ENCODE peak calls at places on chromosomes 6 and 20, in nine cellular contexts. C is stomach, V is MM.1S, P is fibroblast of mammary gland, F is GM12865, M is endodermal cell, Z is fibroblast of villous mesenchyme, Y is adrenal gland, A is thyroid gland. W is an unnamed sample.

GRCh38 chr6:168598251-168599117 is 157.5 kb downstream of the SMOC2 start:
- DNase-seq in P (no peak), Z (no peak), C (no peak), M (no peak), A (no peak), F (no peak), V (no peak), Y (no peak), W (no peak)

GRCh38 chr6:35771343-35771627 is 5.1 kb upstream of the CLPSL2 start:
- DNase-seq in Z (no peak), A (no peak), Y (no peak), P (no peak), V (no peak), F (no peak), C (no peak), M (no peak), W (no peak)

GRCh38 chr6:56058636-56059035 is 183.2 kb upstream of the BMP5 start:
- DNase-seq in Z (peak), C (no peak), Y (no peak), P (no peak), A (no peak), V (no peak), M (no peak), F (no peak), W (no peak)

GRCh38 chr20:32792316-32792715 is 27.4 kb upstream of the MAPRE1 start:
- DNase-seq in F (peak), A (no peak), V (no peak), Y (no peak), M (no peak), Z (peak), C (no peak), P (no peak), W (peak)

GRCh38 chr6:38233161-38233791 is 406.5 kb downstream of the BTBD9 start:
- DNase-seq in Z (no peak), C (no peak), V (no peak), F (no peak), M (no peak), P (peak), Y (peak), A (no peak), W (no peak)

GRCh38 chr6:127299522-127300240 is 33.0 kb downstream of the RNF146 start:
- DNase-seq in M (no peak), F (no peak), V (no peak), A (no peak), P (peak), C (no peak), Y (no peak), Z (peak), W (no peak)

GRCh38 chr6:125665415-125665814 is 84.0 kb upstream of the HEY2 start:
- DNase-seq in M (no peak), F (no peak), V (no peak), Y (no peak), P (no peak), Z (no peak), A (no peak), C (no peak), W (no peak)

GRCh38 chr6:142940487-142940886 is 4.5 kb downstream of the HIVEP2 start:
- DNase-seq in C (no peak), A (no peak), F (no peak), P (no peak), M (no peak), Y (no peak), Z (peak), V (no peak), W (no peak)

GRCh38 chr20:42161228-42161829 is 543.2 kb upstream of the CHD6 start:
- DNase-seq in Z (no peak), A (no peak), V (no peak), P (no peak), F (no peak), Y (no peak), M (peak), C (no peak), W (no peak)

GRCh38 chr20:15616626-15617025 is 956.6 kb downstream of the KIF16B start:
- DNase-seq in Z (no peak), C (no peak), A (no peak), M (no peak), P (no peak), V (no peak), Y (no peak), F (no peak), W (no peak)

GRCh38 chr6:108559884-108560462 is 744 bp upstream of the FOXO3 start:
- DNase-seq in F (no peak), A (peak), V (peak), C (peak), Y (peak), M (peak), P (peak), Z (peak), W (peak)

GRCh38 chr6:124947821-124948451 is 14.3 kb upstream of the RNF217 start:
- DNase-seq in P (peak), C (no peak), Y (no peak), M (no peak), Z (no peak), A (no peak), F (no peak), V (no peak), W (no peak)

GRCh38 chr6:147201885-147202515 is 2.2 kb upstream of the STXBP5 start:
- DNase-seq in Y (peak), V (no peak), P (peak), Z (peak), A (peak), F (peak), M (peak), C (no peak), W (peak)

GRCh38 chr6:26232950-26233607 is 131.9 kb upstream of the BTN3A2 start:
- DNase-seq in C (no peak), Z (peak), P (no peak), V (no peak), A (peak), Y (no peak), M (peak), F (peak), W (no peak)

GRCh38 chr6:78324213-78324612 is 543.1 kb upstream of the IRAK1BP1 start:
- DNase-seq in Z (peak), V (no peak), Y (no peak), C (no peak), M (no peak), A (no peak), F (no peak), P (peak), W (no peak)

GRCh38 chr6:160139420-160139851 is 17.8 kb downstream of the SLC22A1 start:
- DNase-seq in M (peak), F (no peak), Y (no peak), A (no peak), V (no peak), C (no peak), Z (peak), P (peak), W (no peak)

GRCh38 chr6:117326396-117326795 is 61.0 kb downstream of the VGLL2 start:
- DNase-seq in A (no peak), C (no peak), V (no peak), F (no peak), Y (no peak), P (peak), M (no peak), Z (no peak), W (no peak)

GRCh38 chr6:15481892-15482291 is 180.9 kb downstream of the DTNBP1 start:
- DNase-seq in C (no peak), Z (no peak), V (peak), Y (no peak), P (no peak), M (peak), A (no peak), F (peak), W (peak)

GRCh38 chr6:7587631-7588100 is 2.3 kb upstream of the SNRNP48 start:
- DNase-seq in A (no peak), F (no peak), M (no peak), C (no peak), P (peak), V (no peak), Y (no peak), Z (peak), W (no peak)

GRCh38 chr20:44017905-44018683 is 103.4 kb downstream of the TOX2 start:
- DNase-seq in M (no peak), F (no peak), Z (peak), Y (peak), A (peak), V (no peak), P (peak), C (peak), W (no peak)

GRCh38 chr6:37171970-37172812 is 2.2 kb downstream of the PIM1 start:
- DNase-seq in P (peak), Z (peak), F (peak), M (peak), C (peak), V (peak), Y (peak), A (peak), W (peak)

GRCh38 chr6:100185615-100186014 is 191.6 kb upstream of the MCHR2 start:
- DNase-seq in F (peak), C (no peak), Z (no peak), Y (no peak), A (no peak), P (no peak), M (no peak), V (peak), W (no peak)

GRCh38 chr6:159092631-159093030 is 47.8 kb upstream of the TAGAP start:
- DNase-seq in V (no peak), Z (peak), M (peak), F (no peak), C (no peak), Y (peak), P (no peak), A (no peak), W (no peak)

GRCh38 chr6:80690611-80691090 is 584.2 kb downstream of the BCKDHB start:
- DNase-seq in Z (peak), C (no peak), A (no peak), P (peak), V (no peak), F (no peak), M (no peak), Y (no peak), W (no peak)

GRCh38 chr6:77463308-77463880 is at the start of gene HTR1B:
- DNase-seq in V (no peak), Z (peak), Y (no peak), C (peak), P (no peak), A (no peak), F (no peak), M (peak), W (peak)

GRCh38 chr6:116872771-116873170 is 4.3 kb upstream of the RFX6 start:
- DNase-seq in V (no peak), P (no peak), M (no peak), A (no peak), C (no peak), F (no peak), Z (no peak), Y (no peak), W (no peak)

GRCh38 chr20:57652865-57653545 is 32.8 kb upstream of the ZBP1 start:
- DNase-seq in F (no peak), Y (no peak), M (no peak), V (no peak), P (no peak), A (no peak), Z (no peak), C (peak), W (peak)

GRCh38 chr6:109701201-109701600 is 10.1 kb downstream of the FIG4 start:
- DNase-seq in Y (no peak), V (no peak), Z (no peak), P (no peak), C (no peak), M (no peak), F (no peak), A (no peak), W (no peak)

GRCh38 chr6:42484261-42484660 is 32.5 kb upstream of the TRERF1 start:
- DNase-seq in C (no peak), Y (no peak), F (no peak), V (no peak), A (no peak), P (no peak), Z (no peak), M (no peak), W (no peak)

GRCh38 chr6:126172151-126172550 is 167.8 kb upstream of the CENPW start:
- DNase-seq in Z (no peak), V (no peak), Y (no peak), C (no peak), A (no peak), M (no peak), F (no peak), P (no peak), W (no peak)

GRCh38 chr20:60030471-60030870 is 72.2 kb downstream of the CDH26 start:
- DNase-seq in A (no peak), Y (no peak), F (no peak), C (no peak), Z (no peak), M (peak), V (no peak), P (no peak), W (no peak)

GRCh38 chr6:85096976-85097375 is 332.6 kb upstream of the TBX18 start:
- DNase-seq in Y (no peak), Z (no peak), P (no peak), F (no peak), M (no peak), C (no peak), A (no peak), V (no peak), W (no peak)

GRCh38 chr6:44701637-44702101 is 314.2 kb downstream of the CDC5L start:
- DNase-seq in A (no peak), Y (no peak), Z (no peak), V (no peak), F (no peak), P (peak), M (peak), C (no peak), W (no peak)

GRCh38 chr6:42148058-42148457 is 5.6 kb upstream of the C6orf132 start:
- DNase-seq in P (no peak), F (no peak), C (no peak), Y (no peak), Z (no peak), A (no peak), V (no peak), M (no peak), W (no peak)

GRCh38 chr20:33897313-33897912 is 86.3 kb downstream of the CHMP4B start:
- DNase-seq in M (peak), F (no peak), Y (no peak), C (no peak), Z (peak), V (no peak), P (no peak), A (no peak), W (no peak)
- TF ChIP-seq CTCF in M (peak), F (no peak), Y (no peak), C (no peak), Z (peak), V (no peak), P (no peak), A (no peak), W (no peak)

GRCh38 chr6:150900049-150900448 is 34.5 kb downstream of the MTHFD1L start:
- DNase-seq in F (no peak), V (no peak), P (peak), Y (no peak), M (no peak), C (no peak), Z (no peak), A (no peak), W (no peak)
- TF ChIP-seq CTCF in F (no peak), V (no peak), P (no peak), Y (no peak), M (no peak), C (no peak), Z (no peak), A (no peak), W (no peak)

DNA sequence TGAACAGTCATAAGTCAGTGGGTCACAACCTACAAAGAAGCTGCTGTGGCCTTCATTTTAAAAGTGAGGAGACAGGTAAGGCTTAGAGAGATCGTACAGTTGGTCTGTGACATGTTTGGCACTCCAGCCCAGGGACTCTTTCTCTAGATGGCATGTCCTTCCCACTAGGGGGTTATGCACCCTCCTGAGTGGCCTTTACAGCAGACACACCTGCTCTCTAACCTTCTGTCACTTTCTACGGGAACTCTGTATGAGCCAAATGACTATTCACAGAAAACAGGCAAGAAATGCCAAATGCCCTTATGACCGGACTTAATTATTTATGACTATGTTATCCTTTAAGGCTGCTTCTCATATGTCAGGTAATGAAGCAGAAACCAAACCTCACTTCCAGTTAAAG is 91.3 kb downstream of the MAP3K5 start:
- DNase-seq in Y (no peak), M (no peak), P (no peak), V (no peak), C (no peak), Z (no peak), A (no peak), F (no peak), W (no peak)
- TF ChIP-seq CTCF in Y (no peak), M (no peak), P (no peak), V (no peak), C (no peak), Z (no peak), A (no peak), F (no peak), W (no peak)

GRCh38 chr20:34999021-34999451 is 43.4 kb downstream of the MYH7B start:
- DNase-seq in M (no peak), Y (no peak), F (no peak), P (no peak), Z (no peak), A (no peak), C (no peak), V (no peak), W (no peak)

GRCh38 chr20:34997774-34998173 is 42.1 kb downstream of the MYH7B start:
- DNase-seq in C (no peak), A (no peak), F (no peak), Y (no peak), M (no peak), V (no peak), Z (no peak), P (no peak), W (no peak)

GRCh38 chr20:34997171-34997570 is 41.5 kb downstream of the MYH7B start:
- DNase-seq in Y (peak), Z (peak), A (no peak), F (no peak), C (peak), M (peak), V (no peak), P (peak), W (no peak)

GRCh38 chr20:34999782-35000181 is 44.1 kb downstream of the MYH7B start:
- DNase-seq in V (no peak), P (no peak), Y (no peak), M (no peak), C (no peak), A (no peak), F (no peak), Z (no peak), W (no peak)

DNA sequence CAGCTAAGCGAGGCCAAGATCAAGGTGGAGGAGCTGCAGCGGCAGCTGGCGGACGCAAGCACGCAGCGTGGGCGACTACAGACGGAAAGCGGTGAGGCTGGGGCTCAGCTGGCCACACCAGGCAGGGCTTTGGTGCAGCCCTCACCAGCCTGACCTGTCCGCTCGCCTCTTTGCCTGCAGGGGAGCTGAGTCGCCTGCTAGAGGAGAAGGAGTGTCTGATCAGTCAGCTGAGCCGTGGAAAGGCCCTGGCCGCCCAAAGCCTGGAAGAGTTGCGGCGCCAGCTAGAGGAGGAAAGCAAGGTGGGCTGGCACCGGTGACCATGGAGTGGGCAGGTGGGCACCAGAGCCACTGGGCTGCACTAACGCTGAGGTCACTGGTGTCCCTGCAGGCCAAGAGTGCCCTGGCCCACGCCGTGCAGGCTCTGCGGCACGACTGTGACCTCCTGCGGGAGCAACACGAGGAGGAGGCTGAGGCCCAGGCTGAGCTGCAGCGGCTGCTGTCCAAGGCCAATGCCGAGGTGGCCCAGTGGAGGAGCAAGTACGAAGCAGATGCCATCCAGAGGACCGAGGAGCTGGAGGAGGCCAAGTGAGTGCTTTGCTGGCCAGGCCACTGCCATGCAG is 42.8 kb downstream of the MYH7B start:
- DNase-seq in A (no peak), Z (no peak), F (no peak), V (no peak), M (peak), C (no peak), Y (no peak), P (no peak), W (no peak)
- TF ChIP-seq CTCF in A (no peak), Z (no peak), F (no peak), V (no peak), M (peak), C (no peak), Y (no peak), P (no peak), W (no peak)

DNA sequence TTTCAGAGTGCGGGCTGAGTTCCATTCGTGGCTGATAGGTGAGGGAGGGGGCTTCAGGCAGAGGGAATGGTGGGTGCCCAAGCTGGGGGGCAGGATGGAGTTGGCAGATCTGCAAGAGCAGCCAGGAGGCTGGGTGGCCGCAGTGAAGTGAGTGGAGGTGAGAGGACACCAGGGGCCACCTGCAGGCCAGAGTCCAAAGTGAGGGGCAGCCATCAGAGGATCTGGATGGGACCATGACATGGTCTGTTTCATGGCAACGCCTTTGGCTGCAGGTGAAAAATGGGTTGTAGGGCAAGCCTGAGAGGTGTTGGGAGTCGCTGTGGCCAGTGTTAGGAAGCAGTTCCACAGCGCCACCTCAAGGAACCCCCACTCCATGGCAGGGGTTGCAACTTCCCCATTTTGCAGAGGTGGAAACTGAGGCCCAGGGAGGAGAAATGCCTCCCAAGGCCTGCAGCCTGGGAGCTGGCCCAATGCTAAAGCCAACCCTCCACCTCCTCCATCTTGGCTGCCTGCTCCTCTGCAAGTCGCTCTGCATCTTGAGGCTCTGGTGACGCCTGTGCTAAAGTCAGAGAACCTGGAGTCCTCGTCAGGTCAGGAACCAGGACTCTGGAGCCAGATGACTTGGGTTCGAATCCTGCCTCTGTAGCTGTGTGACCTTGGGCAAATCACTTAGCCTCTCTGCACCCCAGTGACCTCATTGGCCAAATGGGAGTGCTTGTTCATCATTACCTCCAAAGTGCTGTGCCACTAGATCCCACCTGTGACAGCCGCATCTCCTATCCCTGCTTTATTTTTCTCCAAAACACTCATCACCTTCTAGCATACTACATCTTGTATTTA is 153.8 kb downstream of the CEBPB start:
- DNase-seq in Z (no peak), Y (no peak), P (no peak), M (peak), F (peak), C (no peak), A (no peak), V (no peak), W (no peak)
- TF ChIP-seq CTCF in Z (peak), Y (no peak), P (peak), M (peak), F (peak), C (no peak), A (no peak), V (peak), W (no peak)

GRCh38 chr20:24769878-24770627 is 179.0 kb upstream of the CST7 start:
- DNase-seq in A (no peak), Y (no peak), M (peak), C (peak), Z (no peak), P (no peak), F (no peak), V (no peak), W (no peak)
- TF ChIP-seq CTCF in A (no peak), Y (no peak), M (no peak), C (no peak), Z (no peak), P (no peak), F (no peak), V (no peak), W (no peak)

GRCh38 chr20:63280371-63280770 is 7.8 kb downstream of the ARFGAP1 start:
- DNase-seq in Y (no peak), Z (no peak), P (no peak), F (no peak), A (no peak), C (no peak), M (no peak), V (no peak), W (no peak)

GRCh38 chr20:63276956-63277355 is 4.3 kb downstream of the ARFGAP1 start:
- DNase-seq in Y (no peak), Z (no peak), P (no peak), A (no peak), F (no peak), V (no peak), M (no peak), C (no peak), W (no peak)

GRCh38 chr20:63279931-63280330 is 7.3 kb downstream of the ARFGAP1 start:
- DNase-seq in V (no peak), M (no peak), Y (no peak), A (no peak), C (no peak), Z (no peak), F (no peak), P (no peak), W (no peak)

GRCh38 chr20:63277466-63278272 is 5.1 kb downstream of the ARFGAP1 start:
- DNase-seq in V (no peak), F (no peak), Y (no peak), Z (no peak), A (no peak), P (no peak), M (no peak), C (no peak), W (no peak)

GRCh38 chr20:63278661-63279060 is 6.0 kb downstream of the ARFGAP1 start:
- DNase-seq in V (no peak), Z (no peak), A (no peak), M (no peak), C (no peak), P (no peak), Y (no peak), F (no peak), W (no peak)
- TF ChIP-seq CTCF in V (no peak), Z (no peak), A (no peak), M (peak), C (no peak), P (no peak), Y (no peak), F (no peak), W (no peak)

W was measured in GM13976.